ENCODE peak calls at places on chromosomes 6 and 20, in five cellular contexts. W, A, B, Y and E are unnamed samples.

GRCh38 chr20:9454781-9455180 is 59.6 kb upstream of the LAMP5 start:
- DNase-seq in W (no peak), A (no peak), B (no peak), Y (peak), E (peak)

GRCh38 chr20:4160761-4161305 is 145.5 kb upstream of the RNF24 start:
- DNase-seq in W (no peak), A (peak), B (peak), Y (peak), E (peak)

GRCh38 chr20:10758446-10758845 is 84.6 kb upstream of the JAG1 start:
- DNase-seq in W (no peak), A (no peak), B (peak), Y (no peak), E (no peak)

GRCh38 chr20:1363522-1363921 is 29.3 kb downstream of the FKBP1A start:
- DNase-seq in W (no peak), A (no peak), B (no peak), Y (no peak), E (no peak)

GRCh38 chr20:56590888-56591287 is 38.2 kb upstream of the TFAP2C start:
- DNase-seq in W (no peak), A (no peak), B (no peak), Y (no peak), E (no peak)

GRCh38 chr6:16769131-16769985 is 8.1 kb upstream of the ATXN1 start:
- DNase-seq in W (peak), A (peak), B (peak), Y (peak), E (no peak)

GRCh38 chr6:52603000-52603795 is 26.3 kb upstream of the TRAM2 start:
- DNase-seq in W (no peak), A (no peak), B (no peak), Y (peak), E (peak)

GRCh38 chr6:65110031-65110430 is 597.0 kb downstream of the EYS start:
- DNase-seq in W (no peak), A (no peak), B (no peak), Y (no peak), E (no peak)

GRCh38 chr6:24931752-24932691 is 3.7 kb downstream of the RIPOR2 start:
- DNase-seq in W (no peak), A (peak), B (no peak), Y (peak), E (no peak)
- H3K4me3 ChIP-seq in W (no peak), A (no peak), B (no peak), Y (no peak), E (no peak)

DNA sequence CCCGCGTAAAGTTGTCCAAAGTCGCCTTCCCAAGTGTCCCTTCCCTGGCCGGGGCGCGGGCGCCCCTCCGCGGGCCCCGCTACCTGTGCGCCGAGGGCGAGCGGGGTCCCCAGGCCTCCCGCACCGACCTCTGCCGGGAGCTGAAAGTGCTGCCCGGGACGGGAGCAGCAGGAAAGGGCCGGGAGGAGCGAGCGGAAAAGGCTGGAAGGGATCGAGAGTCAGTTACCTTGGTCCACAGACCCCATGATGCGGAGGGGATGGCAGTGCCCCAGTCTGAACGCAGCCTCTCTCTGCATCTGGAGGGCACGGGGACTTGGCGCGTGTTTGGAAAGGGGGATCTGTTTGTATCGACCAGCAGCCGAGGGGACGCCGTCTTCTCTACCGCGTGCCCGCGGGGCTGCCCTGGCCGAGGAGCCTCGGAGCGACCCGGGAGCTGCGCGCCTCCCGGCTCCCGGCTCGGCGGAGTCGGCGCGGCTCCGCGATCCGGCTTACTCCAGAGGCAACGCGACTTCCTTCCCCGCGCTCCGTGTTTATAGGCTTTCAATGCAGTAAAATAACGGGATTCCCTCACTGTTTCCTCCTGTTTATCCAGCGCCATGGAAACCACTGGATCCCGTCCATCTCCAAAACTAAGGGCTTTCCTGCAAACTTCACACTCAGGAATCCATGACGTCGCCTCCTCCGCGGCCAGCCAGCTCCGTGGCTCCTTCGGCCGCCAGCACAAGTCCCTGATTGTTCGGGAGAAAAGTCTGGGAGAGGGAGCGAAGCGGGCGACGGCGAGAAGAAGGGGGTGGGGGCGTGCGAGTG is 20.0 kb upstream of the NFATC2 start:
- DNase-seq in W (peak), A (peak), B (no peak), Y (peak), E (peak)
- H3K4me3 ChIP-seq in W (peak), A (peak), B (peak), Y (peak), E (peak)

DNA sequence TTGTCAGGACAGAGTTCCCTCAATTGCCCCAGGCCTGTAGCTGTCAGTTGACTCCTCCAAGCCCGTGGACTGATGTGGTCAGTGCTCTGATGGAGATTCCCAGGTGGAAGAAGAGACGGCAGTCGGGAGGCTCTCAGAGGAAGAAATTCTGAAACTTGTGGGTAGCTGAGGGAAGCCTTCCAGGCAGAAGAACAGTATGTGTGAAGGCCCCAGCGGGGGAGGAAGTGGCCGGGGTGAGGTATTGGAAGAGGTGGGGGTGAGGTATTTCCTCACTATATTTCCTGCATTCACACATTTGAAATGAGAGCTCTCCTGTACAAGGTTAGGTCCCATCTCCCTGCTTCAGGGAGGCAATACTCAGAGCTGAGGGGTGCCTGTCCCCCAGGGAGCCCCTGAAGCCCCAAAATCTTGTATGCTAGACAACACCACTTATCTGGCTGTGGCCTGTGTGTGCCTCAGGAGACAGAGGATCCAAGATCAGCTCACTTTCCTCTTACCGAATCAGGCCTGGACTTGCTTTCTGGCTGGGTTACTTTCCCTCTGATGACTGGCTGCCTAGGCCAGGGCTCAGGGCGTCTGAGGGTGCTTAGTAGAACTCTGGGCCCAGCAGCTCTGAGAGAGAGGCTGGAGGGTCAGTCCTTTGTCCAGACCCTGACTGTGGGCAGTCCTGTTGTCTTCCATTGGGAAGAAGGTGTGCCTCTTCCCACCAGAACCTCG is 49.3 kb upstream of the MYL9 start:
- DNase-seq in W (no peak), A (peak), B (no peak), Y (no peak), E (peak)
- H3K4me3 ChIP-seq in W (no peak), A (no peak), B (no peak), Y (no peak), E (no peak)

DNA sequence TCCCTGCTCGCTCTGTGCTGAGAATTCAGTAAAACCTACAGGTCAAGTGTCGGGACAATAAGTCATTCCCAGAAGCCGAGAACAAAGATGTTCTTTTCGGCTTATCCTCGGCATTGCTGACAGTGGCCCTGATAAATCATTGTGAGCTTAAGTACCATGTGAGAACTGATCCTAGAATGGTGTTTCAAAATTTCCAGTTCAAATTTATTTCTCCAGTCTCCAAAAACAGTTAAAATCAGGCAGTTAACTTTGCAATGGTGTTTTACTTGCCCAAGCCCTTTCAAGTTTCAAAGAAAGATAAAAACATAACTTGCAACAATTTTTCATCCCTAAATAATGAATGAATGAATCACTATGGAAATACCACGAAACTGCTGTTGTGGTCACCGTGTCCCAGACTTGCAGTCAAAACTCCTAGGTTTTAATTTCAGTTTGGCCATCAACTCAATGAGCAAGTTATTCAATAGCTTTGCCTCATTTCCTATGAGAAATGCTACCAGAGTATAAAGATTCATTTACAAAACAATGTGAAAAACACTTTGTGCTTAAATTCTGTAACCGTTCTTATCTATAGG is 4.3 kb downstream of the ATP5F1E start:
- DNase-seq in W (no peak), A (peak), B (no peak), Y (peak), E (no peak)
- H3K4me3 ChIP-seq in W (no peak), A (peak), B (no peak), Y (peak), E (no peak)

DNA sequence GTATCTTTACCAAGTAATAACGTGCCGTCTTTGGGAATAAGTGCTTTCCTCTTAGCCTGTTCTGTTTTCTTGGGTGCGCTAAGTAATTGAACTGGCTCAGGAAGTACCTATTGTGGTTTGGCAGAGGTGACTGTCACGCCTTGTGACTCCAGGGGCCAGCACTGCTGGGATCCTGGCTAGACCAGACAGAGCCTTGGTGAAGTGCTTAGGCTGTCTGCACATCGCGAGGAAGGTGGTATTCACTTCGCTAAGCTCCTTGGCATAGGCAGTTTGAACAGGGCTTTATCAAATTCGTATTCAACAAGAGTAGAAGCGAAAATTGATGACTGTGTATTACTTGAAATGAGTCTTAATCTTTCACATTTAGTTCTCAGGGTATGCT is 17.6 kb downstream of the PRDM1 start:
- DNase-seq in W (no peak), A (no peak), B (no peak), Y (no peak), E (no peak)
- H3K4me3 ChIP-seq in W (no peak), A (no peak), B (no peak), Y (no peak), E (no peak)